ENCODE peak calls at places on chromosomes 5 and 9, in nine cellular contexts. O is body of pancreas, X is uterus, J is tibial nerve, B is transverse colon, L is heart left ventricle, C is adrenal gland, H is ovary, F is H54. U is an unnamed sample.

GRCh38 chr5:177605078-177605477 is 5.1 kb downstream of the B4GALT7 start:
- DNase-seq in O (no peak), X (no peak), J (no peak), B (peak; percentile 69), L (no peak), C (no peak), H (no peak), F (no peak), U (no peak)

GRCh38 chr5:181036816-181037364 is 3.2 kb upstream of the BTNL9 start:
- DNase-seq in O (no peak), X (no peak), J (no peak), B (no peak), L (no peak), C (no peak), H (no peak), F (no peak), U (no peak)

GRCh38 chr5:10432059-10433008 is 9.3 kb upstream of the ROPN1L start:
- DNase-seq in O (no peak), X (no peak), J (no peak), B (no peak), L (no peak), C (no peak), H (no peak), F (no peak), U (no peak)

GRCh38 chr5:88674262-88675158 is 208.5 kb downstream of the MEF2C start:
- DNase-seq in O (no peak), X (no peak), J (no peak), B (no peak), L (no peak), C (peak; percentile 73), H (no peak), F (no peak), U (no peak)

GRCh38 chr5:138754699-138755057 is 1.5 kb downstream of the CTNNA1 start:
- DNase-seq in O (no peak), X (no peak), J (no peak), B (no peak), L (no peak), C (peak; percentile 49), H (no peak), F (no peak), U (no peak)

GRCh38 chr9:78919701-78920100 is 622.8 kb downstream of the PSAT1 start:
- DNase-seq in O (no peak), X (no peak), J (no peak), B (no peak), L (no peak), C (no peak), H (no peak), F (no peak), U (no peak)

GRCh38 chr5:125198270-125198974 is 452.0 kb upstream of the ZNF608 start:
- DNase-seq in O (peak; percentile 75), X (peak; percentile 76), J (peak; percentile 57), B (peak; percentile 74), L (peak; percentile 86), C (peak; percentile 89), H (peak; percentile 71), F (no peak), U (no peak)

GRCh38 chr9:68702493-68702892 is 2.5 kb upstream of the PIP5K1B start:
- DNase-seq in O (no peak), X (no peak), J (no peak), B (no peak), L (no peak), C (peak; percentile 30), H (no peak), F (no peak), U (no peak)

GRCh38 chr5:97501286-97501964 is 318.4 kb upstream of the RIOK2 start:
- DNase-seq in O (no peak), X (no peak), J (no peak), B (no peak), L (no peak), C (no peak), H (no peak), F (peak; percentile 3), U (no peak)

GRCh38 chr9:99628843-99629242 is 192.8 kb upstream of the NR4A3 start:
- DNase-seq in O (no peak), X (no peak), J (no peak), B (no peak), L (no peak), C (no peak), H (no peak), F (no peak), U (no peak)

GRCh38 chr9:33129886-33130284 is 37.3 kb downstream of the B4GALT1 start:
- DNase-seq in O (peak; percentile 48), X (no peak), J (no peak), B (peak; percentile 57), L (no peak), C (no peak), H (no peak), F (no peak), U (no peak)

GRCh38 chr5:126422994-126423788 is at the start of gene GRAMD2B:
- DNase-seq in O (peak; percentile 92), X (peak; percentile 90), J (peak; percentile 73), B (peak; percentile 86), L (peak; percentile 88), C (peak; percentile 91), H (peak; percentile 89), F (peak; percentile 51), U (peak; percentile 45)

GRCh38 chr9:81529556-81530193 is 159.7 kb downstream of the TLE1 start:
- DNase-seq in O (peak; percentile 57), X (no peak), J (no peak), B (no peak), L (no peak), C (peak; percentile 54), H (no peak), F (peak; percentile 54), U (no peak)

GRCh38 chr5:120228262-120229031 is 235.7 kb upstream of the PRR16 start:
- DNase-seq in O (no peak), X (no peak), J (no peak), B (no peak), L (no peak), C (no peak), H (no peak), F (no peak), U (no peak)

GRCh38 chr5:75052461-75053285 is at the start of gene GCNT4:
- DNase-seq in O (peak; percentile 56), X (peak; percentile 28), J (no peak), B (peak; percentile 38), L (peak; percentile 46), C (peak; percentile 57), H (peak; percentile 39), F (no peak), U (peak; percentile 25)

GRCh38 chr5:56759521-56759920 is 55.8 kb upstream of the MAP3K1 start:
- DNase-seq in O (peak; percentile 75), X (no peak), J (no peak), B (no peak), L (no peak), C (peak; percentile 56), H (no peak), F (no peak), U (no peak)

DNA sequence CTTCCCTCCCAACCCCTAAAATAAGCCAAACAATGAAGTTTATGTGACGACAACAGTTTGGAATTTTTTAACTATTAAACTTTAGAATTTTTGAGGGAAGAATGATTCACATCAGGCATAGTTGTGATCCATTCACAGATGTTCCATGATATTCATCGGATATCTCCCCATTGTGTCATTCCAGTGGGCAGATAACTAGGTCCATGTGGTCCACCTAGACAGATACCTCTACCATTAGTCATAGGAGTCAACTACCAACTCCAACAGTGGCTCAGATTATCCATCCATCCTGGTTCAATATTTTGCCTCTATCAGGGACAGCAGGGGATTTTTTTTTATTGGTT is 283.0 kb downstream of the ADAMTS6 start:
- DNase-seq in O (no peak), X (no peak), J (no peak), B (no peak), L (no peak), C (no peak), H (no peak), F (peak; percentile 26), U (no peak)
- TF ChIP-seq POLR2A in O (no peak), X (no peak), J (no peak), B (no peak), L (no peak), C (no peak), H (no peak), F (no peak), U (no peak)

DNA sequence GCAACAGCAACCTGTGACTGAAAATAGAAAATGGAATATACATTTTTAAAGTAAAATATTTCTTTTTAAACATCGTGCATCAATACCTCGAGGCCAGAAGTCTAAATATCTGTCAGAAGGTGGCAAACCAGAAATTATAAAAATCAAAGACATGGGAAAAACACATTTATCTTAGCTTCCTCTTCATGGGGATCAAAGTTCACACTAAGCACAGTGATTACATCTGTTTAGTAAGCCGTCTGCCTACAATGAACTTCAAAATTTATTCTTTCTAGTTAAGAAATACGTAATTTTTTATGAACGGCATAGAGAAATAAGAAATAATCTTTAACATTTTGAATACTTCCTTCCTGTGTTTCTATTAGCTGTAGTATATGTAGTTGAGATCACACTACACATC is 17.9 kb upstream of the SV2C start:
- DNase-seq in O (no peak), X (no peak), J (no peak), B (no peak), L (no peak), C (no peak), H (no peak), F (no peak), U (no peak)
- TF ChIP-seq POLR2A in O (no peak), X (no peak), J (no peak), B (no peak), L (no peak), C (no peak), H (no peak), F (no peak), U (no peak)

GRCh38 chr9:133894377-133895321 is 97.5 kb downstream of the VAV2 start:
- DNase-seq in O (no peak), X (no peak), J (no peak), B (no peak), L (no peak), C (no peak), H (no peak), F (no peak), U (no peak)

GRCh38 chr9:133890583-133890982 is 101.5 kb downstream of the VAV2 start:
- DNase-seq in O (no peak), X (no peak), J (no peak), B (no peak), L (no peak), C (no peak), H (no peak), F (no peak), U (no peak)

GRCh38 chr9:133891741-133892140 is 100.4 kb downstream of the VAV2 start:
- DNase-seq in O (no peak), X (no peak), J (no peak), B (no peak), L (no peak), C (no peak), H (no peak), F (no peak), U (no peak)

GRCh38 chr9:133893191-133893994 is 98.7 kb downstream of the VAV2 start:
- DNase-seq in O (no peak), X (no peak), J (no peak), B (no peak), L (no peak), C (no peak), H (no peak), F (no peak), U (no peak)

GRCh38 chr9:133892193-133892920 is 99.8 kb downstream of the VAV2 start:
- DNase-seq in O (no peak), X (no peak), J (no peak), B (peak; percentile 24), L (no peak), C (no peak), H (no peak), F (no peak), U (no peak)
- TF ChIP-seq POLR2A in O (no peak), X (no peak), J (no peak), B (no peak), L (no peak), C (no peak), H (no peak), F (no peak), U (no peak)

GRCh38 chr5:76755779-76756637 is 40.1 kb downstream of the F2R start:
- DNase-seq in O (no peak), X (no peak), J (no peak), B (no peak), L (no peak), C (no peak), H (no peak), F (no peak), U (no peak)
- TF ChIP-seq POLR2A in O (no peak), X (no peak), J (no peak), B (no peak), L (no peak), C (no peak), H (no peak), F (no peak), U (no peak)